ENCODE peak calls at places on chromosomes 16 and 17, in ten cellular contexts. One of them, this sample, is unnamed.

GRCh38 chr16:52453661-52454060 is 93.3 kb downstream of the TOX3 start:
- DNase-seq in adrenal gland: no peak
- DNase-seq in lung: no peak
- DNase-seq in endodermal cell: no peak
- DNase-seq in mesendoderm: no peak
- DNase-seq in naive thymus-derived CD4-positive, alpha-beta T cell: no peak
- DNase-seq in mesenchymal stem cell: no peak
- DNase-seq in stomach: no peak
- DNase-seq in HAP-1: no peak
- DNase-seq in GM23338: no peak
- DNase-seq in this sample: no peak

GRCh38 chr16:89136931-89137330 is 34.6 kb upstream of the CDH15 start:
- DNase-seq in adrenal gland: no peak
- DNase-seq in lung: no peak
- DNase-seq in endodermal cell: no peak
- DNase-seq in mesendoderm: no peak
- DNase-seq in naive thymus-derived CD4-positive, alpha-beta T cell: no peak
- DNase-seq in mesenchymal stem cell: no peak
- DNase-seq in stomach: no peak
- DNase-seq in HAP-1: no peak
- DNase-seq in GM23338: no peak
- DNase-seq in this sample: no peak

GRCh38 chr17:39473310-39473709 is 12.0 kb downstream of the CDK12 start:
- DNase-seq in adrenal gland: no peak
- DNase-seq in lung: no peak
- DNase-seq in endodermal cell: no peak
- DNase-seq in mesendoderm: no peak
- DNase-seq in naive thymus-derived CD4-positive, alpha-beta T cell: no peak
- DNase-seq in mesenchymal stem cell: no peak
- DNase-seq in stomach: no peak
- DNase-seq in HAP-1: no peak
- DNase-seq in GM23338: no peak
- DNase-seq in this sample: no peak

GRCh38 chr16:19344980-19345379 is 59.4 kb downstream of the CLEC19A start:
- DNase-seq in adrenal gland: no peak
- DNase-seq in lung: no peak
- DNase-seq in endodermal cell: no peak
- DNase-seq in mesendoderm: no peak
- DNase-seq in naive thymus-derived CD4-positive, alpha-beta T cell: no peak
- DNase-seq in mesenchymal stem cell: no peak
- DNase-seq in stomach: no peak
- DNase-seq in HAP-1: no peak
- DNase-seq in GM23338: no peak
- DNase-seq in this sample: no peak

GRCh38 chr17:72430611-72431432 is 310.0 kb downstream of the SOX9 start:
- DNase-seq in adrenal gland: no peak
- DNase-seq in lung: no peak
- DNase-seq in endodermal cell: peak; percentile 89
- DNase-seq in mesendoderm: peak; percentile 74
- DNase-seq in naive thymus-derived CD4-positive, alpha-beta T cell: no peak
- DNase-seq in mesenchymal stem cell: no peak
- DNase-seq in stomach: no peak
- DNase-seq in HAP-1: no peak
- DNase-seq in GM23338: peak; percentile 67
- DNase-seq in this sample: no peak

GRCh38 chr17:38511126-38512108 is 83.2 kb downstream of the ARHGAP23 start:
- DNase-seq in adrenal gland: no peak
- DNase-seq in lung: no peak
- DNase-seq in endodermal cell: peak; percentile 64
- DNase-seq in mesendoderm: peak; percentile 40
- DNase-seq in naive thymus-derived CD4-positive, alpha-beta T cell: no peak
- DNase-seq in mesenchymal stem cell: peak; percentile 46
- DNase-seq in stomach: no peak
- DNase-seq in HAP-1: no peak
- DNase-seq in GM23338: peak; percentile 52
- DNase-seq in this sample: no peak

GRCh38 chr16:2963611-2964415 is at the start of gene KREMEN2:
- DNase-seq in adrenal gland: no peak
- DNase-seq in lung: no peak
- DNase-seq in endodermal cell: peak; percentile 93
- DNase-seq in mesendoderm: peak; percentile 90
- DNase-seq in naive thymus-derived CD4-positive, alpha-beta T cell: no peak
- DNase-seq in mesenchymal stem cell: peak; percentile 45
- DNase-seq in stomach: no peak
- DNase-seq in HAP-1: peak; percentile 97
- DNase-seq in GM23338: peak; percentile 86
- DNase-seq in this sample: no peak

GRCh38 chr16:4734063-4734729 is at the start of the genes ANKS3 and DNAAF8:
- DNase-seq in adrenal gland: peak; percentile 98
- DNase-seq in lung: peak; percentile 96
- DNase-seq in endodermal cell: peak; percentile 99
- DNase-seq in mesendoderm: peak; percentile 99
- DNase-seq in naive thymus-derived CD4-positive, alpha-beta T cell: peak; percentile 72
- DNase-seq in mesenchymal stem cell: peak; percentile 99
- DNase-seq in stomach: peak; percentile 97
- DNase-seq in HAP-1: peak; percentile 98
- DNase-seq in GM23338: peak; percentile 99
- DNase-seq in this sample: peak; percentile 85

GRCh38 chr16:79805621-79806020 is 205.1 kb upstream of the MAF start:
- DNase-seq in adrenal gland: no peak
- DNase-seq in lung: no peak
- DNase-seq in endodermal cell: peak; percentile 67
- DNase-seq in mesendoderm: peak; percentile 76
- DNase-seq in naive thymus-derived CD4-positive, alpha-beta T cell: no peak
- DNase-seq in mesenchymal stem cell: no peak
- DNase-seq in stomach: no peak
- DNase-seq in HAP-1: no peak
- DNase-seq in GM23338: peak; percentile 16
- DNase-seq in this sample: no peak

GRCh38 chr16:53249331-53249730 is 184.9 kb upstream of the RBL2 start:
- DNase-seq in adrenal gland: no peak
- DNase-seq in lung: no peak
- DNase-seq in endodermal cell: no peak
- DNase-seq in mesendoderm: no peak
- DNase-seq in naive thymus-derived CD4-positive, alpha-beta T cell: no peak
- DNase-seq in mesenchymal stem cell: no peak
- DNase-seq in stomach: no peak
- DNase-seq in HAP-1: no peak
- DNase-seq in GM23338: no peak
- DNase-seq in this sample: no peak

GRCh38 chr17:40303009-40303657 is 5.8 kb upstream of the RARA start:
- DNase-seq in adrenal gland: peak; percentile 81
- DNase-seq in lung: peak; percentile 57
- DNase-seq in endodermal cell: peak; percentile 88
- DNase-seq in mesendoderm: peak; percentile 70
- DNase-seq in naive thymus-derived CD4-positive, alpha-beta T cell: peak; percentile 43
- DNase-seq in mesenchymal stem cell: peak; percentile 83
- DNase-seq in stomach: peak; percentile 54
- DNase-seq in HAP-1: peak; percentile 48
- DNase-seq in GM23338: peak; percentile 74
- DNase-seq in this sample: peak; percentile 60

GRCh38 chr17:38416840-38417209 is 11.4 kb upstream of the ARHGAP23 start:
- DNase-seq in adrenal gland: no peak
- DNase-seq in lung: peak; percentile 57
- DNase-seq in endodermal cell: no peak
- DNase-seq in mesendoderm: no peak
- DNase-seq in naive thymus-derived CD4-positive, alpha-beta T cell: no peak
- DNase-seq in mesenchymal stem cell: no peak
- DNase-seq in stomach: no peak
- DNase-seq in HAP-1: no peak
- DNase-seq in GM23338: no peak
- DNase-seq in this sample: peak; percentile 30

GRCh38 chr17:67187927-67188326 is 57.1 kb downstream of the HELZ start:
- DNase-seq in adrenal gland: no peak
- DNase-seq in lung: no peak
- DNase-seq in endodermal cell: no peak
- DNase-seq in mesendoderm: no peak
- DNase-seq in naive thymus-derived CD4-positive, alpha-beta T cell: no peak
- DNase-seq in mesenchymal stem cell: no peak
- DNase-seq in stomach: no peak
- DNase-seq in HAP-1: no peak
- DNase-seq in GM23338: no peak
- DNase-seq in this sample: no peak

GRCh38 chr17:34393401-34393800 is 30.4 kb upstream of the CCL1 start:
- DNase-seq in adrenal gland: no peak
- DNase-seq in lung: no peak
- DNase-seq in endodermal cell: peak; percentile 29
- DNase-seq in mesendoderm: no peak
- DNase-seq in naive thymus-derived CD4-positive, alpha-beta T cell: no peak
- DNase-seq in mesenchymal stem cell: no peak
- DNase-seq in stomach: no peak
- DNase-seq in HAP-1: no peak
- DNase-seq in GM23338: no peak
- DNase-seq in this sample: no peak
- H3K4me1 ChIP-seq in adrenal gland: no peaks in the 10 kb centered on the region
- H3K4me1 ChIP-seq in lung: no peaks in the 10 kb centered on the region
- H3K4me1 ChIP-seq in endodermal cell: no peaks in the 10 kb centered on the region
- H3K4me1 ChIP-seq in mesendoderm: peaks cover 3% of the 10 kb centered on the region
- H3K4me1 ChIP-seq in naive thymus-derived CD4-positive, alpha-beta T cell: no peaks in the 10 kb centered on the region
- H3K4me1 ChIP-seq in mesenchymal stem cell: no peaks in the 10 kb centered on the region
- H3K4me1 ChIP-seq in stomach: no peaks in the 10 kb centered on the region
- H3K4me1 ChIP-seq in HAP-1: no peaks in the 10 kb centered on the region
- H3K4me1 ChIP-seq in GM23338: peaks cover 6% of the 10 kb centered on the region
- H3K4me1 ChIP-seq in this sample: peaks cover 78% of the 10 kb centered on the region

GRCh38 chr17:43026610-43027009 is 1.6 kb downstream of the RND2 start:
- DNase-seq in adrenal gland: no peak
- DNase-seq in lung: no peak
- DNase-seq in endodermal cell: no peak
- DNase-seq in mesendoderm: no peak
- DNase-seq in naive thymus-derived CD4-positive, alpha-beta T cell: no peak
- DNase-seq in mesenchymal stem cell: no peak
- DNase-seq in stomach: no peak
- DNase-seq in HAP-1: no peak
- DNase-seq in GM23338: no peak
- DNase-seq in this sample: no peak
- H3K4me1 ChIP-seq in adrenal gland: no peaks in the 10 kb centered on the region
- H3K4me1 ChIP-seq in lung: peaks cover 2% of the 10 kb centered on the region
- H3K4me1 ChIP-seq in endodermal cell: peaks cover 5% of the 10 kb centered on the region
- H3K4me1 ChIP-seq in mesendoderm: no peaks in the 10 kb centered on the region
- H3K4me1 ChIP-seq in naive thymus-derived CD4-positive, alpha-beta T cell: peaks cover 16% of the 10 kb centered on the region
- H3K4me1 ChIP-seq in mesenchymal stem cell: peaks cover 5% of the 10 kb centered on the region
- H3K4me1 ChIP-seq in stomach: peaks cover 20% of the 10 kb centered on the region
- H3K4me1 ChIP-seq in HAP-1: no peaks in the 10 kb centered on the region
- H3K4me1 ChIP-seq in GM23338: peaks cover 28% of the 10 kb centered on the region
- H3K4me1 ChIP-seq in this sample: peaks cover 24% of the 10 kb centered on the region

DNA sequence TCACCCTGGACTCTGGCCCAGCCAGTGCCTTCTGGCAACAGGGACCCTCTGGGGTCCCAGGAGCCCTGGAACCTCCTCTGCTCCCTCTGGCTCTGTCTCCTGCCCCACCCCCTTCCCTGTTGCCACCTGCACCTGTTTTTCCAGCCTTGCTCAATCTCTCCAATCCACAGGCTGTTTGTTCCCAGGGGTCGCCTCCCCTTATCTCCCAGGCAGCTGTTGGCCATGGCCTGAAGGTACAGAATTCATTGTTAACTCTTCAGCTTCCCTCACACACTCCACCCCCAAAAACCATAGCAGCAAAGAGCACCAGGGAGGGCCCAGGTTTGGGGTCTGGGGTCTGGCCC is 39.3 kb upstream of the TOB1 start:
- DNase-seq in adrenal gland: no peak
- DNase-seq in lung: no peak
- DNase-seq in endodermal cell: peak; percentile 87
- DNase-seq in mesendoderm: peak; percentile 66
- DNase-seq in naive thymus-derived CD4-positive, alpha-beta T cell: no peak
- DNase-seq in mesenchymal stem cell: no peak
- DNase-seq in stomach: peak; percentile 78
- DNase-seq in HAP-1: no peak
- DNase-seq in GM23338: peak; percentile 51
- DNase-seq in this sample: no peak
- H3K4me1 ChIP-seq in adrenal gland: no peaks in the 10 kb centered on the region
- H3K4me1 ChIP-seq in lung: peaks cover 5% of the 10 kb centered on the region
- H3K4me1 ChIP-seq in endodermal cell: peaks cover 25% of the 10 kb centered on the region
- H3K4me1 ChIP-seq in mesendoderm: peaks cover 4% of the 10 kb centered on the region
- H3K4me1 ChIP-seq in naive thymus-derived CD4-positive, alpha-beta T cell: peaks cover 48% of the 10 kb centered on the region
- H3K4me1 ChIP-seq in mesenchymal stem cell: peaks cover 32% of the 10 kb centered on the region
- H3K4me1 ChIP-seq in stomach: peaks cover 83% of the 10 kb centered on the region
- H3K4me1 ChIP-seq in HAP-1: peaks cover 6% of the 10 kb centered on the region
- H3K4me1 ChIP-seq in GM23338: peaks cover 36% of the 10 kb centered on the region
- H3K4me1 ChIP-seq in this sample: peaks cover 6% of the 10 kb centered on the region

DNA sequence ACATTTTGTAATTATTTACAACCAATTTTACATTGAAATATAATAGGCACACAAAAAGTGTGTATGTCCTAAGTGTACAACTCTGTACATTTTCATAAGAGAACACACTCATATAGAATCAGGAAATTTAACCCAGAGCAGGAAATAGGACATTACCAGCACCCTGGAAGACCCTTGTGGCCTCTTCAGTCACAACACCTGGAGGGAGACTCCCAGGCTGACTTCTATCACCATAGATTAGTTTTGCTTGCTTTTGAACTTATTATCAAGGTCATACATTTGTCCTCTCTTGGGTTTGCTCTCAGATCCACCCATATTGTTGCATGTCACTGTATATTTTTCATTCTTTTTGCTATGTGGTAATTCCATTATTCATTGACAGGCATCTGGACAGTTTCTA is 5.8 kb downstream of the RIPOR1 start:
- DNase-seq in adrenal gland: no peak
- DNase-seq in lung: no peak
- DNase-seq in endodermal cell: no peak
- DNase-seq in mesendoderm: no peak
- DNase-seq in naive thymus-derived CD4-positive, alpha-beta T cell: no peak
- DNase-seq in mesenchymal stem cell: no peak
- DNase-seq in stomach: no peak
- DNase-seq in HAP-1: no peak
- DNase-seq in GM23338: no peak
- DNase-seq in this sample: no peak
- H3K4me1 ChIP-seq in adrenal gland: peaks cover 28% of the 10 kb centered on the region
- H3K4me1 ChIP-seq in lung: peaks cover 24% of the 10 kb centered on the region
- H3K4me1 ChIP-seq in endodermal cell: no peaks in the 10 kb centered on the region
- H3K4me1 ChIP-seq in mesendoderm: peaks cover 2% of the 10 kb centered on the region
- H3K4me1 ChIP-seq in naive thymus-derived CD4-positive, alpha-beta T cell: peaks cover 26% of the 10 kb centered on the region
- H3K4me1 ChIP-seq in mesenchymal stem cell: peaks cover 54% of the 10 kb centered on the region
- H3K4me1 ChIP-seq in stomach: peaks cover 85% of the 10 kb centered on the region
- H3K4me1 ChIP-seq in HAP-1: peaks cover 3% of the 10 kb centered on the region
- H3K4me1 ChIP-seq in GM23338: no peaks in the 10 kb centered on the region
- H3K4me1 ChIP-seq in this sample: peaks cover 49% of the 10 kb centered on the region

This sample was measured in DND-41.